ENCODE peak calls at places on chromosomes 11 and 22, in ten cellular contexts. B, K, Y, C, X, A, V, J, Z and O are unnamed samples.

GRCh38 chr11:66476841-66477251 is 3.4 kb upstream of the DPP3 start:
- DNase-seq in C (no peak), B (no peak), K (no peak), A (no peak), Z (no peak), V (no peak), X (no peak), J (no peak), Y (no peak), O (no peak)

GRCh38 chr22:41302016-41302767 is 867 bp downstream of the ZC3H7B start:
- DNase-seq in Z (no peak), K (no peak), B (no peak), V (no peak), J (no peak), C (no peak), X (no peak), Y (no peak), A (no peak), O (no peak)

GRCh38 chr11:111922803-111923202 is 4.1 kb downstream of the C11orf52 start:
- DNase-seq in A (peak), J (peak), C (no peak), Z (peak), X (peak), V (peak), K (peak), B (peak), Y (peak), O (peak)

GRCh38 chr22:49137216-49137840 is 690.3 kb downstream of the BRD1 start:
- DNase-seq in X (no peak), Y (no peak), J (no peak), Z (no peak), B (no peak), V (no peak), C (no peak), K (no peak), A (no peak), O (no peak)

GRCh38 chr22:31346733-31347250 is 646 bp upstream of the PATZ1 start:
- DNase-seq in X (peak), V (peak), B (peak), A (peak), J (no peak), K (peak), Z (peak), C (peak), Y (peak), O (peak)

GRCh38 chr22:37147186-37147990 is 2.3 kb downstream of the IL2RB start:
- DNase-seq in K (no peak), V (no peak), C (no peak), A (no peak), X (no peak), Y (no peak), Z (no peak), J (no peak), B (no peak), O (no peak)

GRCh38 chr11:111465400-111465799 is 46.8 kb downstream of the BTG4 start:
- DNase-seq in Y (no peak), B (no peak), K (no peak), Z (no peak), J (peak), V (peak), C (no peak), A (peak), X (peak), O (peak)

GRCh38 chr11:34303028-34303427 is 54.8 kb downstream of the ABTB2 start:
- DNase-seq in C (no peak), Y (no peak), J (no peak), X (no peak), A (no peak), V (no peak), B (no peak), Z (no peak), K (no peak), O (no peak)

GRCh38 chr22:46843691-46844297 is 81.3 kb downstream of the TBC1D22A start:
- DNase-seq in A (peak), Z (no peak), B (no peak), X (peak), C (no peak), J (peak), V (no peak), Y (no peak), K (no peak), O (peak)

GRCh38 chr11:78101073-78101472 is 21.4 kb upstream of the NDUFC2 start:
- DNase-seq in V (no peak), X (peak), K (no peak), Y (no peak), C (no peak), J (no peak), Z (no peak), B (no peak), A (no peak), O (no peak)

GRCh38 chr11:129814244-129814992 is 1.2 kb upstream of the TMEM45B start:
- DNase-seq in Y (no peak), C (no peak), B (no peak), K (no peak), V (no peak), Z (peak), A (no peak), J (no peak), X (no peak), O (no peak)

GRCh38 chr11:43987384-43988039 is 45.1 kb downstream of the C11orf96 start:
- DNase-seq in A (peak), B (peak), K (peak), J (no peak), V (peak), X (peak), Z (peak), Y (peak), C (no peak), O (peak)

GRCh38 chr22:25403284-25403606 is 161.2 kb upstream of the GRK3 start:
- DNase-seq in K (no peak), B (no peak), X (no peak), J (no peak), Z (no peak), Y (no peak), C (no peak), A (no peak), V (peak), O (no peak)

GRCh38 chr11:27218498-27219038 is 144.4 kb downstream of the CCDC34 start:
- DNase-seq in K (no peak), Z (no peak), V (peak), J (peak), B (no peak), X (peak), A (no peak), C (no peak), Y (no peak), O (peak)

GRCh38 chr22:39954584-39955055 is 5.6 kb upstream of the TMA7B start:
- DNase-seq in K (peak), J (no peak), B (peak), A (peak), C (no peak), Z (peak), V (peak), X (peak), Y (no peak), O (peak)

GRCh38 chr11:40289370-40289769 is 1170.1 kb downstream of the LRRC4C start:
- DNase-seq in V (no peak), Z (no peak), C (no peak), B (no peak), Y (no peak), X (no peak), A (no peak), J (no peak), K (no peak), O (no peak)

GRCh38 chr22:36891646-36892045 is 21.8 kb upstream of the CSF2RB start:
- DNase-seq in K (no peak), A (no peak), X (peak), J (no peak), C (no peak), B (no peak), Y (no peak), Z (no peak), V (no peak), O (no peak)

GRCh38 chr11:74311352-74311926 is at the start of gene P4HA3:
- DNase-seq in Y (peak), V (peak), J (peak), C (peak), A (peak), B (peak), X (peak), Z (peak), K (peak), O (peak)

GRCh38 chr11:5624489-5625278 is at the start of gene TRIM34:
- DNase-seq in A (peak), V (peak), X (peak), C (peak), J (peak), K (peak), Z (peak), B (peak), Y (peak), O (peak)

GRCh38 chr11:24588075-24588474 is 91.2 kb downstream of the LUZP2 start:
- DNase-seq in A (peak), Y (no peak), V (peak), B (no peak), C (no peak), J (peak), X (peak), K (no peak), Z (no peak), O (peak)

GRCh38 chr11:132627981-132628380 is 904.3 kb downstream of the OPCML start:
- DNase-seq in Y (no peak), J (no peak), C (no peak), V (no peak), K (no peak), A (no peak), Z (no peak), X (no peak), B (no peak), O (no peak)

GRCh38 chr11:125990244-125990643 is 44.4 kb downstream of the VSIG10L2 start:
- DNase-seq in B (peak), Y (peak), C (no peak), X (peak), Z (peak), V (peak), K (peak), J (peak), A (peak), O (peak)

GRCh38 chr11:130295657-130296056 is 19.1 kb downstream of the ZBTB44 start:
- DNase-seq in K (no peak), B (no peak), J (no peak), X (no peak), V (no peak), Z (no peak), C (no peak), Y (no peak), A (no peak), O (no peak)

GRCh38 chr11:57639321-57640067 is 10.2 kb downstream of the YPEL4 start:
- DNase-seq in V (no peak), B (no peak), K (no peak), Z (no peak), A (no peak), Y (no peak), J (no peak), X (peak), C (no peak), O (peak)

GRCh38 chr11:26134481-26135355 is 197.2 kb upstream of the ANO3 start:
- DNase-seq in B (no peak), Z (no peak), C (no peak), K (no peak), V (peak), Y (no peak), J (peak), A (peak), X (peak), O (peak)

GRCh38 chr11:60208146-60208895 is 25.4 kb upstream of the MS4A6A start:
- DNase-seq in V (no peak), J (peak), Z (no peak), B (no peak), C (no peak), K (no peak), X (no peak), A (peak), Y (no peak), O (no peak)

GRCh38 chr11:8652140-8652539 is 30.3 kb downstream of the TRIM66 start:
- DNase-seq in V (peak), X (peak), Z (no peak), C (no peak), K (peak), A (peak), Y (no peak), B (no peak), J (peak), O (peak)

GRCh38 chr22:45887202-45888131 is 89.5 kb downstream of the WNT7B start:
- DNase-seq in C (no peak), B (peak), Y (no peak), K (no peak), X (no peak), A (peak), Z (no peak), J (peak), V (no peak), O (no peak)

GRCh38 chr22:26479792-26480610 is 3.6 kb downstream of the HPS4 start:
- DNase-seq in K (no peak), J (peak), A (no peak), Y (no peak), V (no peak), X (no peak), C (no peak), Z (no peak), B (no peak), O (no peak)

GRCh38 chr11:124612567-124613245 is 1.5 kb downstream of the PANX3 start:
- DNase-seq in K (no peak), V (no peak), A (no peak), Y (no peak), B (no peak), J (peak), Z (no peak), C (no peak), X (peak), O (no peak)

GRCh38 chr11:69444381-69445130 is 36.9 kb upstream of the LINC01488 start:
- DNase-seq in A (peak), K (peak), Z (peak), V (peak), J (peak), B (peak), X (peak), Y (peak), C (no peak), O (peak)
- TF ChIP-seq CTCF in A (peak), K (peak), Z (no peak), V (peak), J (no peak), B (peak), X (peak), Y (peak), C (peak), O (peak)

GRCh38 chr11:64518928-64519327 is 72.1 kb upstream of the SLC22A12 start:
- DNase-seq in A (no peak), K (no peak), Z (no peak), Y (no peak), C (no peak), B (no peak), J (no peak), X (no peak), V (no peak), O (no peak)

GRCh38 chr11:64520013-64520412 is 71.0 kb upstream of the SLC22A12 start:
- DNase-seq in B (no peak), X (no peak), V (no peak), K (no peak), A (no peak), J (no peak), C (no peak), Y (no peak), Z (no peak), O (no peak)

GRCh38 chr11:64522036-64522435 is 69.0 kb upstream of the SLC22A12 start:
- DNase-seq in J (no peak), X (no peak), K (no peak), B (no peak), V (no peak), C (no peak), Z (no peak), A (no peak), Y (no peak), O (no peak)

GRCh38 chr11:64522843-64523242 is 68.2 kb upstream of the SLC22A12 start:
- DNase-seq in X (no peak), J (no peak), C (no peak), Y (no peak), B (no peak), Z (no peak), V (no peak), A (no peak), K (no peak), O (no peak)

GRCh38 chr11:64519541-64519940 is 71.5 kb upstream of the SLC22A12 start:
- DNase-seq in J (peak), Y (no peak), C (no peak), Z (no peak), A (peak), K (no peak), X (no peak), B (no peak), V (no peak), O (no peak)
- H3K4me3 ChIP-seq in J (no peak), Y (no peak), C (no peak), Z (no peak), A (no peak), K (no peak), X (no peak), B (no peak), V (no peak), O (no peak)

GRCh38 chr11:2368178-2368850 is 8.8 kb upstream of the CD81 start:
- DNase-seq in A (no peak), B (no peak), Z (no peak), K (no peak), X (no peak), Y (no peak), J (no peak), C (no peak), V (no peak), O (no peak)
- TF ChIP-seq CTCF in A (no peak), B (no peak), Z (no peak), K (no peak), X (no peak), Y (no peak), J (no peak), C (no peak), V (no peak), O (no peak)

GRCh38 chr11:75812542-75813040 is 2.4 kb upstream of the UVRAG start:
- DNase-seq in J (no peak), C (no peak), Y (no peak), K (no peak), V (peak), Z (no peak), A (no peak), X (no peak), B (no peak), O (no peak)

GRCh38 chr11:75811485-75811884 is 3.5 kb upstream of the UVRAG start:
- DNase-seq in A (no peak), J (no peak), C (no peak), Z (no peak), B (no peak), V (no peak), K (no peak), Y (no peak), X (no peak), O (no peak)

GRCh38 chr11:75813622-75814039 is 1.4 kb upstream of the UVRAG start:
- DNase-seq in X (peak), A (peak), Y (no peak), B (no peak), K (no peak), Z (no peak), V (peak), J (peak), C (no peak), O (no peak)

GRCh38 chr11:75814369-75814685 is 683 bp upstream of the UVRAG start:
- DNase-seq in X (no peak), K (no peak), Y (no peak), A (no peak), C (no peak), B (no peak), Z (no peak), V (no peak), J (no peak), O (no peak)

DNA sequence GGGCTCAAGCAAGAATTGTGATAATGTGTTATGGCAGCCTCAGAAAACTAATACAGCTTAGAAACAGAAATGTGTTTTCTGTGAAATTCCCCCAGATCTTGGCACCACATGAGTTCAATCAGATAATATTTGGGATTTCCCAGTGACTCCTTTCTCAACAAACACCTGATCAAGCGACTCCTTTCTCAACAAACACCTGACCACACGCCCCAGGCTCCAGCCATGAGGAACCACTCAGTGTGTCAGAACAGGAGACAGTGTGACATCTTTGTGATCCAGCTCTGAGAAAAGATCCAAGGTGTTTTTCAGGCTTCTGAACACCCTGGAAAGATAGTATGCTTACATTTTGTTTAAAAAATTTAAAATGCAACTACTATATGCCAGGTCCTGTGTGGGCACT is 1.9 kb upstream of the UVRAG start:
- DNase-seq in V (peak), B (no peak), X (no peak), A (peak), Z (no peak), C (no peak), Y (no peak), K (no peak), J (peak), O (no peak)
- H3K4me3 ChIP-seq in V (no peak), B (no peak), X (no peak), A (no peak), Z (no peak), C (no peak), Y (no peak), K (no peak), J (no peak), O (no peak)

DNA sequence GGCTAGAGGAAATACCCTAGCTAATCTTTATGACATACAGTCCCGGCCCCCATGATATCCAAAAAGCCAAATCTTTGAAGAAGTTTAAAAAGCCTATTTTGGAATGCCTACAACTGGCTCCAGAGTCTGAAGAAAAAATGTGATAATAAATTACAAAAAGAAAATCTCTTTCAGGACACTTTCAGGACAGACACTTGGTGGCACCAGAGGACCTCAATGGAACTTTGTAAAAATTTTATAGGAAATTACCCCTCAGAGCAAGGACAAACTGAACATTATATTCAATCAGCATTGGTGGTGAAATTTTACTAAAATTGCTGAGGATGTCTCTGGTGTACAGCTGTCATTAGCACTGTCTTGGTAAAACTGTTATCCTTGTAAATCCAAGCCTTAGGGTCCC is 81.0 kb downstream of the CCDC73 start:
- DNase-seq in B (no peak), J (peak), X (peak), C (no peak), V (peak), K (no peak), Y (no peak), Z (no peak), A (no peak), O (peak)
- TF ChIP-seq CTCF in B (no peak), J (peak), X (peak), C (peak), V (peak), K (peak), Y (peak), Z (no peak), A (peak), O (peak)

DNA sequence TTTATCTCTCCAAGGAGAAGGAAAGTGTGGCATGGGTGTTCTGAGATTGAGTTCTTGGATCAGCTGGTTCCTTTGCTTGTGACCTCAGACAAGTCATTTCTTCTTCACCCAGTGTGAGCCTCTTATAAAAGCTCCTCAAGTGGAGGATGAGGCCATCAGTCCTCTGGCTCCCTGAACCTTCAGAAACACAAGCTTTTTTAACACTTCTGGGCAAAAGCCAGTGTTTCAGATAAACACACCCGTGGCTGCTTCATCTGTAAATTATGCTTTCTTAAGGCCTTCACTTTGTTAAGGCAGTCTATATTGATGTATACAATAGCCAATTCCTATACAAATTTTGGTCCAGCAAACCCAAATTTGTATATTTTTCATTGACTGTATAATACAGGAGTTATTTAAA is 179.9 kb downstream of the DBX1 start:
- DNase-seq in C (no peak), Y (no peak), J (no peak), B (no peak), Z (no peak), X (no peak), K (no peak), A (no peak), V (no peak), O (no peak)
- H3K4me3 ChIP-seq in C (no peak), Y (no peak), J (no peak), B (no peak), Z (no peak), X (no peak), K (no peak), A (no peak), V (no peak), O (no peak)